ENCODE peak calls at places on chromosomes 16 and 17, in seven cellular contexts. V is thoracic aorta, Y is DMS153, C is small intestine, P is epithelial cell of esophagus, M is Right ventricle myocardium inferior, R is H54. Q is an unnamed sample.

GRCh38 chr17:33989357-33990148 is 265.5 kb upstream of the CCL2 start:
- DNase-seq in R (no peak), M (no peak), Y (no peak), V (no peak), C (no peak), P (no peak), Q (no peak)

GRCh38 chr16:3825103-3825502 is 55.4 kb downstream of the CREBBP start:
- DNase-seq in P (no peak), R (no peak), M (no peak), V (no peak), C (no peak), Y (no peak), Q (no peak)

GRCh38 chr17:32486701-32487459 is at the start of gene CDK5R1:
- DNase-seq in M (peak; percentile 81), R (peak; percentile 66), P (peak; percentile 82), Y (no peak), V (no peak), C (peak; percentile 70), Q (peak; percentile 53)

GRCh38 chr17:80363120-80363515 is 51.8 kb upstream of the ENDOV start:
- DNase-seq in P (no peak), V (no peak), R (no peak), M (no peak), Y (no peak), C (no peak), Q (no peak)

GRCh38 chr16:90046971-90047713 is 27.9 kb upstream of the DBNDD1 start:
- DNase-seq in Y (no peak), P (no peak), R (peak; percentile 76), C (no peak), V (no peak), M (no peak), Q (no peak)

GRCh38 chr17:35003778-35004177 is 23.5 kb downstream of the LIG3 start:
- DNase-seq in C (no peak), Y (no peak), V (no peak), M (no peak), P (no peak), R (no peak), Q (no peak)

GRCh38 chr17:31598921-31599571 is 207.6 kb downstream of the RAB11FIP4 start:
- DNase-seq in V (no peak), C (no peak), R (no peak), Y (peak; percentile 1), M (no peak), P (no peak), Q (no peak)

GRCh38 chr16:21162661-21163151 is 4.2 kb downstream of the LDAF1 start:
- DNase-seq in M (peak; percentile 77), P (no peak), Y (no peak), C (peak; percentile 10), R (no peak), V (no peak), Q (no peak)

GRCh38 chr17:47663997-47664941 is 14.6 kb downstream of the KPNB1 start:
- DNase-seq in V (no peak), M (no peak), P (peak; percentile 68), Y (peak; percentile 12), C (peak; percentile 56), R (no peak), Q (peak; percentile 77)

GRCh38 chr17:29412780-29413565 is 22.8 kb downstream of the TAOK1 start:
- DNase-seq in C (no peak), P (peak; percentile 53), V (no peak), Y (no peak), R (peak; percentile 40), M (no peak), Q (no peak)

GRCh38 chr17:3796822-3797170 is 4.2 kb downstream of the ITGAE start:
- DNase-seq in R (no peak), V (no peak), Y (no peak), C (peak; percentile 47), P (no peak), M (no peak), Q (no peak)

GRCh38 chr17:44801880-44802279 is 28.2 kb downstream of the GJC1 start:
- DNase-seq in C (no peak), V (no peak), P (no peak), M (no peak), R (no peak), Y (no peak), Q (no peak)

GRCh38 chr17:77098884-77099545 is 41.8 kb upstream of the SEC14L1 start:
- DNase-seq in P (peak; percentile 72), V (no peak), C (peak; percentile 66), Y (no peak), M (no peak), R (no peak), Q (no peak)

GRCh38 chr17:81429813-81430510 is 34.7 kb downstream of the BAHCC1 start:
- DNase-seq in V (no peak), R (no peak), C (no peak), Y (no peak), P (peak; percentile 24), M (no peak), Q (no peak)

GRCh38 chr16:86618431-86619262 is 40.3 kb downstream of the FOXL1 start:
- DNase-seq in Y (no peak), C (no peak), P (no peak), M (no peak), V (no peak), R (peak; percentile 44), Q (no peak)